ENCODE peak calls at places on chromosomes 11 and 22, in nine cellular contexts. One of them, this sample, is unnamed.

GRCh38 chr11:100930185-100930778 is 199.3 kb downstream of the PGR start:
- DNase-seq in mucosa of descending colon: no peak
- DNase-seq in ovary: no peak
- DNase-seq in AG09309: peak
- DNase-seq in OCI-LY7: peak
- DNase-seq in astrocyte of the cerebellum: peak
- DNase-seq in aorta: no peak
- DNase-seq in fibroblast of pulmonary artery: peak
- DNase-seq in AG10803: peak
- DNase-seq in this sample: peak

GRCh38 chr11:95793111-95793510 is 2.8 kb downstream of the CEP57 start:
- DNase-seq in mucosa of descending colon: no peak
- DNase-seq in ovary: no peak
- DNase-seq in AG09309: no peak
- DNase-seq in OCI-LY7: no peak
- DNase-seq in astrocyte of the cerebellum: no peak
- DNase-seq in aorta: no peak
- DNase-seq in fibroblast of pulmonary artery: no peak
- DNase-seq in AG10803: peak
- DNase-seq in this sample: no peak

GRCh38 chr11:130369141-130369691 is 54.5 kb upstream of the ZBTB44 start:
- DNase-seq in mucosa of descending colon: no peak
- DNase-seq in ovary: no peak
- DNase-seq in AG09309: no peak
- DNase-seq in OCI-LY7: no peak
- DNase-seq in astrocyte of the cerebellum: no peak
- DNase-seq in aorta: no peak
- DNase-seq in fibroblast of pulmonary artery: no peak
- DNase-seq in AG10803: peak
- DNase-seq in this sample: no peak

GRCh38 chr22:28075260-28075981 is 156.4 kb upstream of the PITPNB start:
- DNase-seq in mucosa of descending colon: peak
- DNase-seq in ovary: no peak
- DNase-seq in AG09309: peak
- DNase-seq in OCI-LY7: no peak
- DNase-seq in astrocyte of the cerebellum: peak
- DNase-seq in aorta: peak
- DNase-seq in fibroblast of pulmonary artery: peak
- DNase-seq in AG10803: peak
- DNase-seq in this sample: no peak

GRCh38 chr11:13228569-13228968 is 49.0 kb upstream of the BMAL1 start:
- DNase-seq in mucosa of descending colon: no peak
- DNase-seq in ovary: no peak
- DNase-seq in AG09309: no peak
- DNase-seq in OCI-LY7: no peak
- DNase-seq in astrocyte of the cerebellum: no peak
- DNase-seq in aorta: no peak
- DNase-seq in fibroblast of pulmonary artery: no peak
- DNase-seq in AG10803: no peak
- DNase-seq in this sample: no peak

GRCh38 chr11:83641511-83641910 is 355.3 kb upstream of the CCDC90B start:
- DNase-seq in mucosa of descending colon: peak
- DNase-seq in ovary: no peak
- DNase-seq in AG09309: peak
- DNase-seq in OCI-LY7: no peak
- DNase-seq in astrocyte of the cerebellum: no peak
- DNase-seq in aorta: no peak
- DNase-seq in fibroblast of pulmonary artery: peak
- DNase-seq in AG10803: peak
- DNase-seq in this sample: no peak

GRCh38 chr11:69643646-69644045 is 2.7 kb downstream of the CCND1 start:
- DNase-seq in mucosa of descending colon: peak
- DNase-seq in ovary: no peak
- DNase-seq in AG09309: no peak
- DNase-seq in OCI-LY7: no peak
- DNase-seq in astrocyte of the cerebellum: no peak
- DNase-seq in aorta: no peak
- DNase-seq in fibroblast of pulmonary artery: no peak
- DNase-seq in AG10803: no peak
- DNase-seq in this sample: no peak

GRCh38 chr11:133937015-133937414 is 19.8 kb downstream of the IGSF9B start:
- DNase-seq in mucosa of descending colon: no peak
- DNase-seq in ovary: no peak
- DNase-seq in AG09309: no peak
- DNase-seq in OCI-LY7: no peak
- DNase-seq in astrocyte of the cerebellum: no peak
- DNase-seq in aorta: no peak
- DNase-seq in fibroblast of pulmonary artery: no peak
- DNase-seq in AG10803: no peak
- DNase-seq in this sample: no peak

GRCh38 chr11:116842117-116842516 is 4.7 kb upstream of the APOA1 start:
- DNase-seq in mucosa of descending colon: no peak
- DNase-seq in ovary: no peak
- DNase-seq in AG09309: no peak
- DNase-seq in OCI-LY7: no peak
- DNase-seq in astrocyte of the cerebellum: no peak
- DNase-seq in aorta: no peak
- DNase-seq in fibroblast of pulmonary artery: no peak
- DNase-seq in AG10803: no peak
- DNase-seq in this sample: no peak

GRCh38 chr22:22508274-22509176 is at the start of gene ZNF280B:
- DNase-seq in mucosa of descending colon: peak
- DNase-seq in ovary: peak
- DNase-seq in AG09309: no peak
- DNase-seq in OCI-LY7: peak
- DNase-seq in astrocyte of the cerebellum: peak
- DNase-seq in aorta: peak
- DNase-seq in fibroblast of pulmonary artery: peak
- DNase-seq in AG10803: peak
- DNase-seq in this sample: peak

GRCh38 chr11:32838505-32839274 is 9.0 kb downstream of the PRRG4 start:
- DNase-seq in mucosa of descending colon: peak
- DNase-seq in ovary: no peak
- DNase-seq in AG09309: no peak
- DNase-seq in OCI-LY7: no peak
- DNase-seq in astrocyte of the cerebellum: no peak
- DNase-seq in aorta: no peak
- DNase-seq in fibroblast of pulmonary artery: peak
- DNase-seq in AG10803: no peak
- DNase-seq in this sample: no peak

GRCh38 chr22:41411021-41411851 is 29.5 kb downstream of the TEF start:
- DNase-seq in mucosa of descending colon: no peak
- DNase-seq in ovary: peak
- DNase-seq in AG09309: no peak
- DNase-seq in OCI-LY7: no peak
- DNase-seq in astrocyte of the cerebellum: no peak
- DNase-seq in aorta: no peak
- DNase-seq in fibroblast of pulmonary artery: no peak
- DNase-seq in AG10803: no peak
- DNase-seq in this sample: no peak

GRCh38 chr11:46590740-46591606 is 2.9 kb downstream of the AMBRA1 start:
- DNase-seq in mucosa of descending colon: no peak
- DNase-seq in ovary: no peak
- DNase-seq in AG09309: no peak
- DNase-seq in OCI-LY7: no peak
- DNase-seq in astrocyte of the cerebellum: no peak
- DNase-seq in aorta: no peak
- DNase-seq in fibroblast of pulmonary artery: no peak
- DNase-seq in AG10803: no peak
- DNase-seq in this sample: no peak

GRCh38 chr22:44452531-44453420 is 45.3 kb downstream of the RTL6 start:
- DNase-seq in mucosa of descending colon: no peak
- DNase-seq in ovary: no peak
- DNase-seq in AG09309: no peak
- DNase-seq in OCI-LY7: no peak
- DNase-seq in astrocyte of the cerebellum: no peak
- DNase-seq in aorta: no peak
- DNase-seq in fibroblast of pulmonary artery: no peak
- DNase-seq in AG10803: no peak
- DNase-seq in this sample: no peak

GRCh38 chr11:117950999-117951961 is 22.1 kb upstream of the TMPRSS13 start:
- DNase-seq in mucosa of descending colon: no peak
- DNase-seq in ovary: no peak
- DNase-seq in AG09309: no peak
- DNase-seq in OCI-LY7: peak
- DNase-seq in astrocyte of the cerebellum: no peak
- DNase-seq in aorta: no peak
- DNase-seq in fibroblast of pulmonary artery: no peak
- DNase-seq in AG10803: no peak
- DNase-seq in this sample: peak

GRCh38 chr11:102940714-102941588 is 14.6 kb downstream of the MMP13 start:
- DNase-seq in mucosa of descending colon: peak
- DNase-seq in ovary: no peak
- DNase-seq in AG09309: no peak
- DNase-seq in OCI-LY7: peak
- DNase-seq in astrocyte of the cerebellum: peak
- DNase-seq in aorta: no peak
- DNase-seq in fibroblast of pulmonary artery: peak
- DNase-seq in AG10803: peak
- DNase-seq in this sample: peak

DNA sequence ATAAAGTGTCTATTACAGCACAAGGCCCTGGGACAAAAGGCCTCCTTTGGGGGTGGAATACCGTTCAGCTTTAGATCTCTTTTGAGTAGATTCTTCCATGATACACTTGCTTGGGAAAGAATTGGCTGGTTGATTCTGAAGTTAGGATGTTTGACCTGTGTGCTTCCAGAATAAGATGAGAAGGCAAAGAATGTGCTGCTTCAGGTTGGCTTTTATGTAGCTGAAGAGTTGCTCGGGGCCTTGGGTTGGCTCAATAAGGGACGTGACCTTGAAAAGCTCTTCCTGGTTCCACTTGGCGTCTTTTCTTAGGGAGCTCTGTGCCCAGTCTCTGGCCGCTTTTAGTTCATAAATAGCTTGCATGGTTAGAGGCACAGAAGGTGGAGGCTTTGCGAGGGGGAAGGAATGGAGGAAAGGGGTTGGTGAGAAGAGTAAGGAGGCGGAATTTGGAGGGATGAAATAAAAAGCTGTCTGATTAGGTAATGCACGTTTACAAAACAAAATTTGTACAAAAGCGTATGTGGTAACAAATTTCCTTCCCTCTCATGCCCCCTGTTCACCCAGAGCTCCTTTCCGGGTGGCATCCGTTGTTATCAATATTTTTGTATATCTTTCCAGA is 4.2 kb upstream of the SORL1-AS1 start:
- DNase-seq in mucosa of descending colon: no peak
- DNase-seq in ovary: no peak
- DNase-seq in AG09309: no peak
- DNase-seq in OCI-LY7: no peak
- DNase-seq in astrocyte of the cerebellum: no peak
- DNase-seq in aorta: no peak
- DNase-seq in fibroblast of pulmonary artery: no peak
- DNase-seq in AG10803: no peak
- DNase-seq in this sample: no peak
- H3K4me3 ChIP-seq in mucosa of descending colon: no peak
- H3K4me3 ChIP-seq in ovary: no peak
- H3K4me3 ChIP-seq in AG09309: no peak
- H3K4me3 ChIP-seq in OCI-LY7: peak
- H3K4me3 ChIP-seq in astrocyte of the cerebellum: no peak
- H3K4me3 ChIP-seq in aorta: no peak
- H3K4me3 ChIP-seq in fibroblast of pulmonary artery: no peak
- H3K4me3 ChIP-seq in AG10803: no peak
- H3K4me3 ChIP-seq in this sample: no peak

DNA sequence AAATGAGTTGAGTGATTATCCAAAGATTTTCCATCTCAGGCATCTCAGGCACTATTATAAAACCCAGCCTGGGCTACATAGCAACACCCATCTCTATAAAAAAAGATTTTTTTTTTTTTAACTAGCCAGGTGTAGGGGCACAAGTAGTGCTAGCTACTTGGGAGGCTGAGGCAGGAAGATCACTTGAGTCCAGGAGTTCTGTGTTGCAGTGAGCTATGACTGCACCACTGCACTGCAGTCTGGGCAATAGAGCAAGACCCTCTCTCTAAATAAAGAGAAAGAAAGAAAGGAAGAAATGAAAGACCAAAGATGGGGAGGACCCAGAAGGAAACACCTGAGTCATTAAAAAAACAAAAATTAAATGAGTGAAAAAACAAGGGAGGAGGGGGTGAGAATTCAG is 14.1 kb downstream of the RSF1 start:
- DNase-seq in mucosa of descending colon: no peak
- DNase-seq in ovary: no peak
- DNase-seq in AG09309: no peak
- DNase-seq in OCI-LY7: no peak
- DNase-seq in astrocyte of the cerebellum: no peak
- DNase-seq in aorta: no peak
- DNase-seq in fibroblast of pulmonary artery: no peak
- DNase-seq in AG10803: no peak
- DNase-seq in this sample: no peak
- H3K4me3 ChIP-seq in mucosa of descending colon: no peak
- H3K4me3 ChIP-seq in ovary: no peak
- H3K4me3 ChIP-seq in AG09309: no peak
- H3K4me3 ChIP-seq in OCI-LY7: no peak
- H3K4me3 ChIP-seq in astrocyte of the cerebellum: no peak
- H3K4me3 ChIP-seq in aorta: no peak
- H3K4me3 ChIP-seq in fibroblast of pulmonary artery: no peak
- H3K4me3 ChIP-seq in AG10803: no peak
- H3K4me3 ChIP-seq in this sample: no peak

DNA sequence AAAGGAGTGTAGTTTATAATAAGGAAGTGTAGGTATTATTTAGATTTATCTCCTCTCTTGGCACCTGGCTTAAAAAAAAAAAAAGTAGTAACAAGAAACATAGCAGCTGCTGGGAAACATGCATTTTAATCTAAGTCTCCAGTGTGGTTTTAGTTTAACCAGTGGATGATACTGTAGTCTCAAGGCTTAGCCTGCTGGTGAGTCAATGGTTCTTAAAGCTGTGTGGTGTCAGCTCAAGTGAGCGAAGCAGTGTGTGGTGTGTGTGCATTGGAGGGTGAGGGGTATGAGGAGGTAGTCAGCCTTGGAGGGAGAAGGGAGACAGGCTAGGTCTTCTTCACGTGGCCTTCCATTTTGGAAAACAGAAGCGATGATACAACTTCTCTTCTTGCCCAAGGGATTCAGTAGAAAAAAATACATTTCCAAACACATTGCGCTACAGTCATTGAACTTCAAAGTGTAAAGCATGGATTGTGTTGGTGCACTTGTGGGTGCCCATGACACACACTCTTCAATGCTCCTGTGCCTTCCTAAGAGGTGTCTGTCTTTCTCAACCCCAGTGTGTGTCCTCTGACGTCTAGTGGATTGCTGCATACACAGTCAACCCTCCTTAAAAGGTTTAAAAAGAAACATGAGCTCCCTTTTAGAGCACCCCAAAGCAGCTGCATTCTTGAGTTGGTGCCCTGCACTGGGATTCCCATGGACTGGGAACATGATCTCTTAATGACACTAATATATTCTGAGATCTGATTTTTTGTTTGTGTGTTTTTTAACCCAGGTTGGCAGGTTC is 40.1 kb downstream of the ZBTB16 start:
- DNase-seq in mucosa of descending colon: no peak
- DNase-seq in ovary: no peak
- DNase-seq in AG09309: no peak
- DNase-seq in OCI-LY7: no peak
- DNase-seq in astrocyte of the cerebellum: no peak
- DNase-seq in aorta: no peak
- DNase-seq in fibroblast of pulmonary artery: no peak
- DNase-seq in AG10803: no peak
- DNase-seq in this sample: peak
- H3K4me3 ChIP-seq in mucosa of descending colon: no peak
- H3K4me3 ChIP-seq in ovary: no peak
- H3K4me3 ChIP-seq in AG09309: no peak
- H3K4me3 ChIP-seq in OCI-LY7: no peak
- H3K4me3 ChIP-seq in astrocyte of the cerebellum: no peak
- H3K4me3 ChIP-seq in aorta: no peak
- H3K4me3 ChIP-seq in fibroblast of pulmonary artery: no peak
- H3K4me3 ChIP-seq in AG10803: no peak
- H3K4me3 ChIP-seq in this sample: no peak

GRCh38 chr11:62025429-62026105 is 58.1 kb upstream of the FTH1 start:
- DNase-seq in mucosa of descending colon: peak
- DNase-seq in ovary: no peak
- DNase-seq in AG09309: peak
- DNase-seq in OCI-LY7: no peak
- DNase-seq in astrocyte of the cerebellum: peak
- DNase-seq in aorta: peak
- DNase-seq in fibroblast of pulmonary artery: peak
- DNase-seq in AG10803: peak
- DNase-seq in this sample: peak
- H3K4me3 ChIP-seq in mucosa of descending colon: no peak
- H3K4me3 ChIP-seq in ovary: no peak
- H3K4me3 ChIP-seq in AG09309: peak
- H3K4me3 ChIP-seq in OCI-LY7: no peak
- H3K4me3 ChIP-seq in astrocyte of the cerebellum: no peak
- H3K4me3 ChIP-seq in aorta: no peak
- H3K4me3 ChIP-seq in fibroblast of pulmonary artery: peak
- H3K4me3 ChIP-seq in AG10803: peak
- H3K4me3 ChIP-seq in this sample: peak

This sample was measured in Jurkat, Clone E6-1.